ENCODE peak calls at places on chromosomes 13 and 19, in six cellular contexts. T is astrocyte of the cerebellum, S is left ventricle myocardium inferior, V is HFF-Myc, L is CD14-positive monocyte, P is osteocyte. I is an unnamed sample.
A peak's percentile ranks its signal among the peaks of the same experiment; 100 is the strongest.

GRCh38 chr19:2455481-2456300 is 1.1 kb downstream of the LMNB2 start:
- DNase-seq in S (peak; percentile 30), T (no peak), V (no peak), L (no peak), P (peak; percentile 85), I (peak; percentile 90)

GRCh38 chr19:33143897-33144405 is 12.0 kb downstream of the WDR88 start:
- DNase-seq in P (peak; percentile 86), L (no peak), T (peak; percentile 8), V (no peak), S (peak; percentile 49), I (peak; percentile 84)

GRCh38 chr13:30792257-30793000 is 57.1 kb downstream of the ALOX5AP start:
- DNase-seq in S (peak; percentile 77), T (peak; percentile 97), L (no peak), P (peak; percentile 94), V (peak; percentile 83), I (no peak)

GRCh38 chr13:83845121-83845520 is 37.2 kb downstream of the SLITRK1 start:
- DNase-seq in S (no peak), V (no peak), T (peak; percentile 6), L (no peak), P (no peak), I (no peak)

GRCh38 chr19:34172661-34173144 is 399 bp downstream of the LSM14A start:
- DNase-seq in L (no peak), S (peak; percentile 31), V (no peak), T (no peak), P (peak; percentile 85), I (no peak)

GRCh38 chr13:41384749-41385503 is 72.4 kb upstream of the RGCC start:
- DNase-seq in P (no peak), T (no peak), S (no peak), V (no peak), L (no peak), I (no peak)

GRCh38 chr19:38298841-38299680 is 5.0 kb upstream of the C19orf33 start:
- DNase-seq in L (no peak), S (no peak), V (no peak), P (no peak), T (no peak), I (no peak)

GRCh38 chr19:3803986-3804385 is 17.8 kb upstream of the MATK start:
- DNase-seq in L (no peak), P (no peak), T (no peak), V (no peak), S (no peak), I (no peak)

GRCh38 chr19:7953060-7953459 is 9.6 kb upstream of the TIMM44 start:
- DNase-seq in P (no peak), S (no peak), T (no peak), L (no peak), V (no peak), I (no peak)

GRCh38 chr13:40878321-40878720 is 88.9 kb downstream of the SLC25A15 start:
- DNase-seq in T (no peak), L (no peak), S (no peak), P (no peak), V (no peak), I (no peak)

GRCh38 chr19:36489920-36490415 is 607 bp upstream of the ZNF566 start:
- DNase-seq in L (no peak), V (peak; percentile 89), T (peak; percentile 89), S (peak; percentile 80), P (no peak), I (peak; percentile 86)

GRCh38 chr13:41608111-41608510 is 150.8 kb downstream of the RGCC start:
- DNase-seq in P (no peak), L (no peak), T (no peak), V (peak; percentile 27), S (no peak), I (no peak)

DNA sequence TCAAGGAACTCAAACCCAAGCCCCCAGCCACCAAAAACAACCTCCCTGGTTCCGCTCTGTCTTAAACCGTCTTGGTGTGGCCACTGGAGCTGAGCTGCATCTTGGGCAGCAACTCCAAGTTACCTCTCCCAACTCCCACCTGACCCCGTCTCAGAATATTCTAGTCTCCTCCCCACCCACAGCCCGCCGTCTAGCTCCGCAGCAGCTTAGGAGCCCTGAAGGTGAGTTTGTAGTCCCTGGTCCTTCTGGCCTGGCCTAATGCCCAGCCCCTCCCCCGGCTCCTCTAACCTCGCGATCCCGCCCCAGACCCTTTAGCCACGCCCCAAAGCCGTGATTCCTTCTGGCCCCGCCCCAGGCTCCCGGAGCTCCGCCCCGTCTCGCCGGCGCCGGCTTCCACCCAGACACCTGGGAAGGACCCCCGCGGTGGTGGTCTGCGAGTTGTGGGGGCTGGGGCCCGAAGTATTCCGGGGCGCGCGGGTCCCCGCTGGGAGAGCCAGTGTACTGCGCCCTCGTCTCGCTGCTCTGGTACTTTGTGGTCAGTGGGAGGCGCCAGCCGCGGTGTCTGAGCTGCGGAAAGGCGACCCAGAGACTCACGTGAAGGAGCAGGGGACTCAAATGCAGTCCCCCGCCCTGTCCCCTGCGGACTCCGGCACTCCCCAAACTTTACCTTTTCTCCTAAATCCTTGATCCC is 2.5 kb upstream of the LHB start:
- DNase-seq in P (no peak), L (no peak), T (no peak), V (no peak), S (peak; percentile 75), I (peak; percentile 89)
- TF ChIP-seq CTCF in P (peak; percentile 10), L (no peak), T (peak; percentile 9), V (no peak), S (no peak), I (no peak)

GRCh38 chr19:13100871-13101589 is 1.6 kb downstream of the LYL1 start:
- DNase-seq in P (no peak), L (no peak), S (no peak), V (no peak), T (no peak), I (no peak)
- TF ChIP-seq CTCF in P (peak; percentile 29), L (peak; percentile 59), S (peak; percentile 39), V (no peak), T (no peak), I (peak; percentile 52)

GRCh38 chr19:55567708-55568328 is 12.8 kb downstream of the ZNF579 start:
- DNase-seq in L (no peak), T (no peak), S (no peak), V (no peak), P (no peak), I (no peak)
- TF ChIP-seq CTCF in L (no peak), T (no peak), S (no peak), V (no peak), P (no peak), I (no peak)

DNA sequence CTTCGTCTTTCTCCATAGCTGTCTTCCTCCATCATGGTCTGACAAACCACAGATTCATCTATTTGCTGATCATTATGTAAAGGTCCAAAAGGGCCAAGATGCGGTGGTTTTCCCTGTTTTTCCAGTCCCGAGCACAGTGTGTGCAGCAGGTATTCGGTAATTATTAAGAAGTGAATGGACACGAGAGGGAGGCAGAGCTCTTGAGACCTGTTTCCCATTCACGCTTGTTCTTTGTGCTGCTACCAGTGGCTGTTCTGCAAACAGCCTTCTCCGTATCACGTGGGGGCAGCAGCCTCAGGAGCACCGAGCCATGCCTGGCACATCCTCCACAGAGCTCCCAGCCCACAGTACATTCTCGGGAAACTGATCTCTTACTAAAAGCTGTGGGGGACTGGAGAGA is 50.3 kb downstream of the CCDC70 start:
- DNase-seq in T (no peak), L (no peak), P (no peak), S (no peak), V (no peak), I (no peak)
- TF ChIP-seq CTCF in T (no peak), L (no peak), P (no peak), S (peak; percentile 33), V (no peak), I (no peak)

GRCh38 chr13:75537401-75538365 is at the start of gene COMMD6:
- DNase-seq in L (peak; percentile 58), P (peak; percentile 90), V (peak; percentile 80), S (peak; percentile 80), T (peak; percentile 58), I (peak; percentile 85)
- TF ChIP-seq CTCF in L (peak; percentile 46), P (peak; percentile 35), V (no peak), S (peak; percentile 77), T (peak; percentile 27), I (no peak)

GRCh38 chr13:112885782-112886268 is 83.2 kb upstream of the MCF2L start:
- DNase-seq in L (no peak), V (peak; percentile 61), S (peak; percentile 82), T (peak; percentile 55), P (peak; percentile 93), I (peak; percentile 51)
- TF ChIP-seq CTCF in L (no peak), V (no peak), S (no peak), T (no peak), P (no peak), I (no peak)

I was measured in GM20000.